ENCODE peak calls at places on chromosomes 3 and 15, in ten cellular contexts. J is CD4-positive, CD25-positive, alpha-beta regulatory T cell; H is GM03348; M is WTC11; A is A172; L is chondrocyte; K is HepG2; S is globus pallidus; B is HTR-8/SVneo; Z is amniotic epithelial cell. X is an unnamed sample.

GRCh38 chr3:192409203-192409837 is 318.0 kb downstream of the FGF12 start:
- DNase-seq in J (no peak), H (peak; percentile 52), M (peak; percentile 65), A (peak; percentile 53), L (peak; percentile 82), K (no peak), S (peak; percentile 11), B (peak; percentile 31), Z (no peak), X (peak; percentile 63)

GRCh38 chr3:100210777-100211145 is 50.0 kb upstream of the TBC1D23 start:
- DNase-seq in J (peak; percentile 40), H (peak; percentile 60), M (no peak), A (peak; percentile 16), L (no peak), K (no peak), S (no peak), B (no peak), Z (peak; percentile 83), X (peak; percentile 49)

GRCh38 chr3:53303549-53303948 is 43.8 kb downstream of the DCP1A start:
- DNase-seq in J (no peak), H (no peak), M (no peak), A (no peak), L (no peak), K (no peak), S (no peak), B (no peak), Z (no peak), X (no peak)

GRCh38 chr3:127053026-127053425 is 70.1 kb downstream of the PLXNA1 start:
- DNase-seq in J (no peak), H (no peak), M (no peak), A (no peak), L (peak; percentile 70), K (no peak), S (no peak), B (no peak), Z (no peak), X (no peak)

GRCh38 chr3:195888981-195889842 is 19.1 kb downstream of the TNK2 start:
- DNase-seq in J (no peak), H (no peak), M (no peak), A (no peak), L (peak; percentile 43), K (no peak), S (no peak), B (no peak), Z (no peak), X (no peak)

GRCh38 chr3:194990454-194991337 is 280.3 kb downstream of the XXYLT1 start:
- DNase-seq in J (no peak), H (no peak), M (no peak), A (no peak), L (no peak), K (no peak), S (no peak), B (no peak), Z (no peak), X (no peak)

GRCh38 chr3:43212914-43213611 is 73.3 kb upstream of the SNRK start:
- DNase-seq in J (no peak), H (no peak), M (no peak), A (no peak), L (no peak), K (no peak), S (no peak), B (no peak), Z (no peak), X (no peak)

GRCh38 chr3:70127192-70127591 is 127.7 kb downstream of the SAMMSON start:
- DNase-seq in J (no peak), H (no peak), M (no peak), A (no peak), L (no peak), K (no peak), S (no peak), B (no peak), Z (no peak), X (no peak)

GRCh38 chr15:31302778-31303433 is 23.7 kb upstream of the KLF13 start:
- DNase-seq in J (peak; percentile 38), H (no peak), M (no peak), A (no peak), L (no peak), K (no peak), S (no peak), B (no peak), Z (no peak), X (no peak)

GRCh38 chr3:164190566-164190965 is 887.7 kb downstream of the SI start:
- DNase-seq in J (no peak), H (no peak), M (no peak), A (no peak), L (no peak), K (no peak), S (no peak), B (no peak), Z (no peak), X (no peak)

GRCh38 chr3:49785565-49786356 is 581 bp downstream of the IP6K1 start:
- DNase-seq in J (peak; percentile 51), H (peak; percentile 60), M (peak; percentile 41), A (peak; percentile 21), L (peak; percentile 86), K (no peak), S (no peak), B (no peak), Z (peak; percentile 39), X (peak; percentile 30)

GRCh38 chr3:185042357-185042756 is 110.5 kb downstream of the C3orf70 start:
- DNase-seq in J (no peak), H (no peak), M (no peak), A (peak; percentile 16), L (no peak), K (no peak), S (no peak), B (no peak), Z (no peak), X (no peak)

GRCh38 chr3:114424337-114424736 is 130.5 kb downstream of the TIGIT start:
- DNase-seq in J (no peak), H (no peak), M (no peak), A (no peak), L (no peak), K (no peak), S (peak; percentile 71), B (no peak), Z (no peak), X (no peak)

GRCh38 chr3:71191031-71191482 is 392.5 kb downstream of the FOXP1 start:
- DNase-seq in J (no peak), H (no peak), M (no peak), A (no peak), L (no peak), K (peak; percentile 43), S (no peak), B (no peak), Z (peak; percentile 43), X (no peak)

GRCh38 chr3:119311191-119311925 is 17.2 kb downstream of the ARHGAP31 start:
- DNase-seq in J (no peak), H (peak; percentile 67), M (no peak), A (peak; percentile 90), L (no peak), K (no peak), S (no peak), B (peak; percentile 68), Z (peak; percentile 90), X (no peak)

GRCh38 chr15:35784745-35785144 is 238.8 kb upstream of the DPH6 start:
- DNase-seq in J (no peak), H (no peak), M (no peak), A (no peak), L (no peak), K (no peak), S (no peak), B (no peak), Z (no peak), X (no peak)

GRCh38 chr3:17339233-17339632 is 403.2 kb downstream of the TBC1D5 start:
- DNase-seq in J (no peak), H (no peak), M (no peak), A (no peak), L (no peak), K (no peak), S (no peak), B (no peak), Z (no peak), X (no peak)

GRCh38 chr15:72116680-72117447 is 1.1 kb downstream of the MYO9A start:
- DNase-seq in J (peak; percentile 47), H (no peak), M (no peak), A (no peak), L (no peak), K (no peak), S (peak; percentile 32), B (peak; percentile 35), Z (peak; percentile 14), X (peak; percentile 18)

GRCh38 chr15:64153480-64154367 is 2.2 kb downstream of the SNX22 start:
- DNase-seq in J (peak; percentile 88), H (peak; percentile 96), M (peak; percentile 96), A (peak; percentile 70), L (no peak), K (peak; percentile 77), S (peak; percentile 91), B (peak; percentile 92), Z (peak; percentile 76), X (peak; percentile 86)

GRCh38 chr15:50426428-50426827 is 2.2 kb downstream of the USP8 start:
- DNase-seq in J (no peak), H (no peak), M (no peak), A (no peak), L (no peak), K (no peak), S (no peak), B (no peak), Z (no peak), X (no peak)

GRCh38 chr3:193915613-193916012 is 220.3 kb upstream of the HES1 start:
- DNase-seq in J (no peak), H (no peak), M (no peak), A (no peak), L (no peak), K (no peak), S (no peak), B (no peak), Z (no peak), X (no peak)

GRCh38 chr3:193585530-193585929 is 7.5 kb upstream of the OPA1 start:
- DNase-seq in J (no peak), H (no peak), M (no peak), A (no peak), L (no peak), K (no peak), S (no peak), B (no peak), Z (no peak), X (no peak)

GRCh38 chr3:156643729-156644389 is 30.5 kb upstream of the TIPARP start:
- DNase-seq in J (peak; percentile 70), H (no peak), M (no peak), A (no peak), L (no peak), K (no peak), S (no peak), B (no peak), Z (peak; percentile 91), X (no peak)

GRCh38 chr3:184336484-184337230 is 743 bp upstream of the FAM131A start:
- DNase-seq in J (peak; percentile 25), H (peak; percentile 62), M (no peak), A (no peak), L (no peak), K (peak; percentile 62), S (peak; percentile 85), B (no peak), Z (peak; percentile 81), X (no peak)

GRCh38 chr15:101452572-101452971 is 36.9 kb downstream of the PCSK6 start:
- DNase-seq in J (no peak), H (no peak), M (no peak), A (no peak), L (no peak), K (peak; percentile 38), S (no peak), B (no peak), Z (no peak), X (no peak)

GRCh38 chr3:154642066-154642619 is 212.2 kb upstream of the GPR149 start:
- DNase-seq in J (no peak), H (no peak), M (no peak), A (no peak), L (no peak), K (no peak), S (no peak), B (no peak), Z (no peak), X (no peak)

GRCh38 chr15:48400086-48400485 is 68.9 kb downstream of the DUT start:
- DNase-seq in J (no peak), H (peak; percentile 53), M (no peak), A (no peak), L (no peak), K (no peak), S (no peak), B (no peak), Z (no peak), X (no peak)

GRCh38 chr3:149369991-149370866 is 7.2 kb downstream of the TM4SF1 start:
- DNase-seq in J (no peak), H (no peak), M (no peak), A (no peak), L (no peak), K (no peak), S (no peak), B (no peak), Z (no peak), X (no peak)

X was measured in MG63.